ENCODE peak calls at places on chromosomes 11 and 22, in nine cellular contexts. Q is OCI-LY7, P is neural progenitor cell, O is HCT116, V is GM23338, W is SK-N-SH, S is MM.1S, C is GM23248, E is hepatocyte. J is an unnamed sample.

GRCh38 chr11:64341429-64341828 is 1.4 kb downstream of the CCDC88B start:
- DNase-seq in W (no peak), Q (no peak), P (no peak), S (no peak), V (no peak), O (no peak), E (peak), C (no peak), J (no peak)

GRCh38 chr11:71997594-71997993 is 1.1 kb upstream of the IL18BP start:
- DNase-seq in Q (no peak), E (no peak), W (no peak), O (no peak), C (no peak), V (no peak), S (no peak), P (no peak), J (no peak)

GRCh38 chr22:32676196-32676595 is 125.3 kb upstream of the TIMP3 start:
- DNase-seq in S (no peak), V (no peak), O (no peak), Q (no peak), C (no peak), W (no peak), E (no peak), P (no peak), J (no peak)

GRCh38 chr11:100536979-100537378 is 150.1 kb upstream of the ARHGAP42 start:
- DNase-seq in W (no peak), Q (no peak), E (no peak), S (no peak), P (no peak), V (no peak), C (no peak), O (no peak), J (no peak)

GRCh38 chr22:21642584-21643448 is 714 bp downstream of the SDF2L1 start:
- DNase-seq in Q (peak), V (peak), O (no peak), S (peak), W (peak), C (peak), P (peak), E (peak), J (peak)

GRCh38 chr22:27669798-27670599 is 131.6 kb downstream of the MN1 start:
- DNase-seq in P (no peak), C (peak), S (no peak), Q (no peak), W (no peak), E (peak), O (no peak), V (peak), J (peak)

GRCh38 chr11:78336877-78337553 is 80.6 kb downstream of the GAB2 start:
- DNase-seq in V (no peak), S (no peak), Q (no peak), O (no peak), E (no peak), C (no peak), W (no peak), P (no peak), J (no peak)

GRCh38 chr22:29394931-29395581 is 6.7 kb upstream of the AP1B1 start:
- DNase-seq in W (peak), S (peak), P (peak), C (peak), V (peak), E (peak), Q (peak), O (peak), J (peak)

GRCh38 chr11:18294862-18295261 is 27.1 kb downstream of the HPS5 start:
- DNase-seq in C (no peak), V (no peak), P (no peak), W (no peak), Q (no peak), S (no peak), O (no peak), E (no peak), J (no peak)

GRCh38 chr22:45866398-45867117 is 110.4 kb downstream of the WNT7B start:
- DNase-seq in S (no peak), W (peak), P (peak), O (no peak), C (no peak), Q (no peak), V (peak), E (no peak), J (no peak)

GRCh38 chr22:36391648-36392047 is 3.9 kb upstream of the MYH9 start:
- DNase-seq in W (no peak), O (no peak), V (no peak), P (no peak), Q (no peak), C (no peak), S (no peak), E (no peak), J (no peak)

GRCh38 chr11:76782526-76783293 is 446 bp upstream of the TSKU start:
- DNase-seq in V (peak), S (peak), E (peak), W (peak), Q (peak), O (peak), C (peak), P (peak), J (peak)

GRCh38 chr22:45425101-45425500 is 11.6 kb downstream of the RIBC2 start:
- DNase-seq in P (no peak), O (no peak), C (peak), S (no peak), W (no peak), Q (no peak), E (peak), V (no peak), J (no peak)

GRCh38 chr22:32226236-32227119 is 21.6 kb upstream of the RFPL2 start:
- DNase-seq in V (no peak), W (no peak), Q (no peak), C (no peak), E (no peak), P (peak), O (no peak), S (no peak), J (no peak)

GRCh38 chr11:128957204-128957482 is 14.5 kb upstream of the TP53AIP1 start:
- DNase-seq in S (no peak), E (no peak), V (no peak), Q (no peak), P (no peak), C (no peak), O (no peak), W (no peak), J (no peak)

GRCh38 chr11:116787436-116787785 is 412 bp downstream of the ZPR1 start:
- DNase-seq in C (peak), P (no peak), V (peak), S (no peak), O (no peak), E (no peak), Q (no peak), W (no peak), J (peak)

GRCh38 chr22:38132136-38132535 is 21.7 kb upstream of the BAIAP2L2 start:
- DNase-seq in E (no peak), Q (no peak), W (no peak), C (no peak), S (no peak), V (no peak), O (no peak), P (no peak), J (no peak)

GRCh38 chr22:49308300-49308699 is 519.4 kb downstream of the BRD1 start:
- DNase-seq in V (no peak), E (no peak), C (no peak), O (no peak), S (no peak), Q (no peak), W (no peak), P (no peak), J (no peak)

GRCh38 chr11:127002669-127003259 is 2.2 kb upstream of the KIRREL3 start:
- DNase-seq in C (peak), S (no peak), V (no peak), Q (no peak), W (no peak), O (no peak), P (peak), E (no peak), J (no peak)

GRCh38 chr22:30609260-30610185 is 2.5 kb downstream of the TCN2 start:
- DNase-seq in E (peak), V (peak), C (peak), O (no peak), P (no peak), W (no peak), Q (no peak), S (peak), J (peak)

GRCh38 chr22:46202897-46203589 is 47.0 kb downstream of the CDPF1 start:
- DNase-seq in P (no peak), W (no peak), O (no peak), S (no peak), V (no peak), C (no peak), E (peak), Q (no peak), J (no peak)

GRCh38 chr11:16781821-16782220 is 43.4 kb downstream of the C11orf58 start:
- DNase-seq in V (no peak), S (no peak), W (no peak), P (no peak), E (no peak), O (no peak), Q (no peak), C (no peak), J (no peak)

GRCh38 chr11:12066799-12067508 is 43.4 kb upstream of the MICAL2 start:
- DNase-seq in Q (no peak), W (no peak), V (peak), S (no peak), E (peak), C (peak), O (no peak), P (peak), J (peak)

GRCh38 chr11:22466809-22467208 is 128.6 kb downstream of the SLC17A6 start:
- DNase-seq in O (peak), V (no peak), W (no peak), P (peak), C (peak), S (no peak), Q (no peak), E (peak), J (peak)

GRCh38 chr11:117724621-117725020 is 72.4 kb downstream of the DSCAML1 start:
- DNase-seq in Q (no peak), E (no peak), P (no peak), W (no peak), C (no peak), O (no peak), V (no peak), S (no peak), J (no peak)

GRCh38 chr11:86191874-86192273 is 52.7 kb upstream of the EED start:
- DNase-seq in S (no peak), W (no peak), Q (no peak), C (no peak), P (no peak), O (no peak), E (no peak), V (no peak), J (no peak)

GRCh38 chr11:102761646-102762238 is 18.7 kb downstream of the MMP10 start:
- DNase-seq in S (no peak), V (peak), C (peak), O (no peak), P (no peak), W (no peak), E (no peak), Q (no peak), J (no peak)

GRCh38 chr11:94557391-94557790 is 9.8 kb upstream of the PIWIL4 start:
- DNase-seq in W (no peak), S (no peak), V (no peak), O (no peak), E (no peak), P (no peak), C (peak), Q (no peak), J (no peak)

GRCh38 chr11:62025429-62026105 is 58.1 kb upstream of the FTH1 start:
- DNase-seq in S (peak), Q (no peak), E (peak), P (no peak), C (peak), V (no peak), W (no peak), O (peak), J (peak)

GRCh38 chr11:117940736-117941135 is 11.5 kb upstream of the TMPRSS13 start:
- DNase-seq in E (no peak), P (no peak), C (no peak), Q (no peak), W (no peak), S (no peak), O (no peak), V (no peak), J (no peak)

GRCh38 chr11:20035701-20036601 is 124.3 kb downstream of the DBX1 start:
- DNase-seq in O (no peak), P (no peak), S (no peak), V (no peak), C (peak), Q (no peak), W (no peak), E (peak), J (peak)

DNA sequence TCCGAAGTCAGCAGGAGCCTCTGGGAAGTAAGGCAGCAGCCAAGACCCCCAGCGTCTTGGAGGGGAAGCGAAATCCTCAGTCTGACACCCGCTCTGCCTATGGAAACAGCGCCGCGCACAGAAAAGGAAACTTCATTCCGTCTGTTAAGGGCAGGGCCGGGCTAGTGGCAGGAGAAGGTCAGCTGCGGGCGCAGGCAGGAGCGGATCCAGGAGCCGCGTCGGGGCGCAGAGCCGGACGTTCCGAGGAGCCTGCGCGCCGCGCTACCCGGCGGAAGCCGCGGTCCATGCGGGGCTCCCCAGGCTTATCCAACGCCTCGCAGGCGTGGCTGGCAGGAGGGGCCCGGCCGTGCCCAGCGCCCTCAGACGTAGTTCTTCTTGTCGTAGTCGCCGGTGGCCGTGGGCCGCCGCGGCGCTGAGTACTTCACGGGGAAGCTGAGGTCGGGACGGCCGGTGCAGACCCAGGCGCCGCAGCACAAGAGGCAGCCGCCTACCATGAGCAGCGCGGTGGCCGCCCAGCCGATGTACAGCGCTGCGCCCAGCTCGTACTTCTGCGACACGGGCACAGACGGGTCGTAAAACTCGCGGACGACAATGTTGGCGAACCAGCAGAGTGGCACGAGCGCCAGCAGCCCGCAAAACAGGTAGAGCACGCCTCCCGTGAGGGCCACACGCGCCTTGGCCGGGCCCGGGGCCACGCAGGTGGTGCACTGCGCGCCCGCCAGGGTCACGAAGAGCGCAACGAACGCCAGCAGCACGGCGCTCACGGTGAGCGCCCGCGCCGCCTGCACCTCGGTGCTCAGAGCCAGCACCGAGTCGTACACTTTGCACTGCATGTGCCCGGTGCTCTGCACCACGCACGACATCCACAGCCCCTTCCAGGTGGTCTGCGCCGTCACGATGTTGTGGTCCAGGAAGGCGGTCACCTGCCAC is 705 bp downstream of the CLDN5 start:
- DNase-seq in Q (no peak), V (peak), E (no peak), O (no peak), S (no peak), C (peak), P (peak), W (peak), J (no peak)
- TF ChIP-seq EZH2phosphoT487 in Q (no peak), V (no peak), E (no peak), O (no peak), S (no peak), C (no peak), P (peak), W (no peak), J (no peak)

GRCh38 chr22:24434472-24435322 is 7.3 kb downstream of the ADORA2A start:
- DNase-seq in V (no peak), E (no peak), C (peak), P (no peak), W (peak), S (peak), O (no peak), Q (peak), J (no peak)
- H3K4me3 ChIP-seq in V (no peak), E (no peak), C (no peak), P (no peak), W (no peak), S (peak), O (no peak), Q (peak), J (no peak)

DNA sequence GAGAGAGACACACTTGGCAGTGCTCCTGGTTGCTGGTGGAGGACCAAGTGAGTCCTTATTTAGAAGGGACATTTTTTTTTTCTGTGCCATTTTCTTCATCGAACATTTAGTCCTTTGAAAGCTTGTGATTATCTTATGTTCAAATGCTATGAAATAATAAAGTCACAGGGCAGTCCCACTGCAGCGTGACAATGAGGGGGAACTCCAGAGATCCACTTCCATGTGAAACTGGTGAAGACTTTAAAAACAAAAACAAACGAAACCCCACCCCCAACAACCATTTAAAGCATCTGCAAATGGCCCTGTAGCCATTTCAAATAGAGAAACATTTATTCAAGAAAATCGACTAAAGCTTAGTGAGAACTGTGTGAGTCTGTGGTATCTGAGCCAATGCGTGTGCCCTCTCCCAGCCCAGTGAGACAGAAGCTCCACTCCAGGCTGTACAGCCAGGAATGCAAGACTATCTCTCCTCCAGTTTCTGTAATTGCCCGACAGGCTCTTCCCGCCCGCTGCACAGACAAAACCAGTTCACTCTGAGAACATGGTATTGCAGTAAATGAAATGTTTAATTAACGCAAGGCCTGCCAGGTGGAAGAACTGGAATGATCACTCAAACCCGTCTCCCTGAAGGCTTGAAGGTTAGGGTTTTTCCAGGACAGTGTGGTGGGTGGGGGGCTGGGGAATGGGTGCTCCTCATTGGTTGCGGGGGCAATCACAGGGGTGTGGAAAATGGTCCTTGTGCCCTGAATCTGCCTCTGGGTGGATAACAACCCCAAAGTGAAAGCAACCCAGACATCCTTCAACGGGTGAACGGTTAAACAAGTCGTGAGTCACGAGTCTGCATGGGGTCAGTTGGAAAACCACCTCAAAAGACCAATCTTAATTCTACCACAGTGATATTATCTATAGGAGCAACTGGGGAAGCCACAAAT is 8.4 kb downstream of the KRTAP5-6 start:
- DNase-seq in Q (no peak), W (no peak), O (no peak), S (no peak), E (peak), V (no peak), C (no peak), P (no peak), J (peak)
- TF ChIP-seq EZH2phosphoT487 in Q (no peak), W (no peak), O (no peak), S (no peak), E (no peak), V (no peak), C (no peak), P (no peak), J (no peak)

GRCh38 chr11:60857378-60858232 is 1.9 kb upstream of the PTGDR2 start:
- DNase-seq in P (no peak), Q (no peak), E (no peak), V (no peak), W (no peak), O (no peak), S (no peak), C (peak), J (peak)

GRCh38 chr11:60858236-60858635 is 2.5 kb upstream of the PTGDR2 start:
- DNase-seq in P (no peak), V (no peak), C (no peak), Q (no peak), S (no peak), W (no peak), O (no peak), E (no peak), J (no peak)

GRCh38 chr11:60860943-60861342 is 5.2 kb upstream of the PTGDR2 start:
- DNase-seq in Q (no peak), S (no peak), P (no peak), C (no peak), E (no peak), W (peak), V (no peak), O (no peak), J (no peak)

GRCh38 chr11:60858731-60859464 is 3.1 kb upstream of the PTGDR2 start:
- DNase-seq in E (no peak), O (no peak), S (no peak), C (no peak), P (no peak), Q (peak), W (no peak), V (no peak), J (no peak)

GRCh38 chr11:60859616-60860250 is 4.0 kb upstream of the PTGDR2 start:
- DNase-seq in V (no peak), S (no peak), W (no peak), P (no peak), C (no peak), E (no peak), Q (no peak), O (no peak), J (no peak)
- H3K4me3 ChIP-seq in V (no peak), S (no peak), W (no peak), P (no peak), C (no peak), E (no peak), Q (no peak), O (no peak), J (no peak)

GRCh38 chr11:110430267-110431211 is 791 bp downstream of the FDX1 start:
- DNase-seq in S (peak), O (no peak), V (peak), Q (peak), W (no peak), P (peak), E (peak), C (peak), J (peak)
- TF ChIP-seq EZH2phosphoT487 in S (no peak), O (no peak), V (no peak), Q (no peak), W (no peak), P (no peak), E (no peak), C (no peak), J (no peak)

GRCh38 chr11:70078095-70078795 is at the start of gene ANO1:
- DNase-seq in V (peak), O (no peak), E (peak), W (peak), C (peak), Q (no peak), S (no peak), P (peak), J (peak)

GRCh38 chr11:70079691-70080090 is 1.6 kb downstream of the ANO1 start:
- DNase-seq in Q (no peak), E (no peak), O (no peak), S (no peak), V (no peak), P (no peak), W (no peak), C (no peak), J (peak)

GRCh38 chr11:70077411-70078094 is 564 bp upstream of the ANO1 start:
- DNase-seq in P (no peak), V (peak), S (no peak), C (no peak), E (no peak), W (no peak), Q (no peak), O (no peak), J (peak)

GRCh38 chr11:70080763-70081162 is 2.6 kb downstream of the ANO1 start:
- DNase-seq in Q (no peak), C (peak), S (no peak), E (peak), P (no peak), V (no peak), W (no peak), O (peak), J (peak)

GRCh38 chr11:70078796-70079616 is 889 bp downstream of the ANO1 start:
- DNase-seq in W (peak), O (no peak), V (peak), C (no peak), Q (no peak), E (no peak), P (peak), S (no peak), J (peak)
- H3K4me3 ChIP-seq in W (no peak), O (peak), V (peak), C (no peak), Q (no peak), E (no peak), P (peak), S (no peak), J (peak)

J was measured in PC-3.